ENCODE peak calls at places on chromosome 5, in six cellular contexts. One of them, this sample, is unnamed.

GRCh38 chr5:79346420-79346824 is 110.5 kb downstream of the JMY start:
- DNase-seq in Right ventricle myocardium superior: no peak
- DNase-seq in activated CD8-positive, alpha-beta memory T cell treated with anti-CD3 and anti-CD28 coated beads for 24 hours: no peak
- DNase-seq in left colon: no peak
- DNase-seq in NCI-H69: no peak
- DNase-seq in GM23248: peak
- DNase-seq in this sample: peak

GRCh38 chr5:91022518-91022917 is 360.6 kb downstream of the ARRDC3 start:
- DNase-seq in NCI-H69: peak
- DNase-seq in GM23248: no peak
- DNase-seq in activated CD8-positive, alpha-beta memory T cell treated with anti-CD3 and anti-CD28 coated beads for 24 hours: no peak
- DNase-seq in Right ventricle myocardium superior: no peak
- DNase-seq in left colon: no peak
- DNase-seq in this sample: no peak

GRCh38 chr5:72621576-72621975 is 114.4 kb upstream of the ZNF366 start:
- DNase-seq in left colon: no peak
- DNase-seq in activated CD8-positive, alpha-beta memory T cell treated with anti-CD3 and anti-CD28 coated beads for 24 hours: no peak
- DNase-seq in GM23248: peak
- DNase-seq in NCI-H69: no peak
- DNase-seq in Right ventricle myocardium superior: no peak
- DNase-seq in this sample: no peak

GRCh38 chr5:36079200-36079761 is 12.6 kb upstream of the UGT3A2 start:
- DNase-seq in NCI-H69: peak
- DNase-seq in left colon: no peak
- DNase-seq in Right ventricle myocardium superior: no peak
- DNase-seq in GM23248: peak
- DNase-seq in activated CD8-positive, alpha-beta memory T cell treated with anti-CD3 and anti-CD28 coated beads for 24 hours: no peak
- DNase-seq in this sample: peak

GRCh38 chr5:60299944-60300343 is 400.0 kb downstream of the DEPDC1B start:
- DNase-seq in activated CD8-positive, alpha-beta memory T cell treated with anti-CD3 and anti-CD28 coated beads for 24 hours: no peak
- DNase-seq in Right ventricle myocardium superior: no peak
- DNase-seq in NCI-H69: no peak
- DNase-seq in GM23248: no peak
- DNase-seq in left colon: no peak
- DNase-seq in this sample: no peak

GRCh38 chr5:88872971-88873370 is 10.0 kb downstream of the MEF2C start:
- DNase-seq in activated CD8-positive, alpha-beta memory T cell treated with anti-CD3 and anti-CD28 coated beads for 24 hours: no peak
- DNase-seq in left colon: no peak
- DNase-seq in GM23248: no peak
- DNase-seq in NCI-H69: no peak
- DNase-seq in Right ventricle myocardium superior: no peak
- DNase-seq in this sample: no peak

GRCh38 chr5:21688655-21689054 is 1164.5 kb downstream of the CDH12 start:
- DNase-seq in GM23248: peak
- DNase-seq in Right ventricle myocardium superior: no peak
- DNase-seq in activated CD8-positive, alpha-beta memory T cell treated with anti-CD3 and anti-CD28 coated beads for 24 hours: no peak
- DNase-seq in NCI-H69: peak
- DNase-seq in left colon: no peak
- DNase-seq in this sample: peak

GRCh38 chr5:116652903-116653302 is 78.3 kb upstream of the SEMA6A start:
- DNase-seq in GM23248: no peak
- DNase-seq in activated CD8-positive, alpha-beta memory T cell treated with anti-CD3 and anti-CD28 coated beads for 24 hours: no peak
- DNase-seq in Right ventricle myocardium superior: no peak
- DNase-seq in left colon: no peak
- DNase-seq in NCI-H69: peak
- DNase-seq in this sample: peak

GRCh38 chr5:127330116-127330515 is 39.5 kb downstream of the MEGF10 start:
- DNase-seq in left colon: no peak
- DNase-seq in activated CD8-positive, alpha-beta memory T cell treated with anti-CD3 and anti-CD28 coated beads for 24 hours: no peak
- DNase-seq in Right ventricle myocardium superior: no peak
- DNase-seq in GM23248: peak
- DNase-seq in NCI-H69: peak
- DNase-seq in this sample: no peak

GRCh38 chr5:155402927-155403645 is 389.5 kb downstream of the KIF4B start:
- DNase-seq in GM23248: no peak
- DNase-seq in left colon: no peak
- DNase-seq in activated CD8-positive, alpha-beta memory T cell treated with anti-CD3 and anti-CD28 coated beads for 24 hours: no peak
- DNase-seq in Right ventricle myocardium superior: no peak
- DNase-seq in NCI-H69: peak
- DNase-seq in this sample: peak